ENCODE peak calls at places on chromosome 14, in nine cellular contexts. H, Q, T, N, X, G, K, V and B are unnamed samples.

GRCh38 chr14:102421366-102422057 is 58.8 kb downstream of the TECPR2 start:
- DNase-seq in H (no peak), Q (no peak), T (no peak), N (no peak), X (no peak), G (peak; percentile 41), K (no peak), V (no peak), B (no peak)

GRCh38 chr14:53432378-53432802 is 279.3 kb upstream of the DDHD1 start:
- DNase-seq in H (peak; percentile 57), Q (no peak), T (peak; percentile 49), N (no peak), X (no peak), G (no peak), K (no peak), V (peak; percentile 73), B (no peak)

GRCh38 chr14:50560929-50561280 is 960 bp downstream of the ATL1 start:
- DNase-seq in H (peak; percentile 65), Q (peak; percentile 91), T (peak; percentile 45), N (peak; percentile 85), X (peak; percentile 81), G (peak; percentile 94), K (no peak), V (peak; percentile 69), B (peak; percentile 74)

GRCh38 chr14:35215110-35215872 is 76.9 kb upstream of the PSMA6 start:
- DNase-seq in H (no peak), Q (no peak), T (no peak), N (no peak), X (no peak), G (no peak), K (peak; percentile 47), V (peak; percentile 83), B (no peak)

GRCh38 chr14:101457936-101458535 is 103.3 kb upstream of the DIO3 start:
- DNase-seq in H (no peak), Q (no peak), T (no peak), N (no peak), X (no peak), G (no peak), K (no peak), V (no peak), B (no peak)

GRCh38 chr14:76337619-76338545 is 38.1 kb upstream of the ESRRB start:
- DNase-seq in H (no peak), Q (no peak), T (no peak), N (no peak), X (no peak), G (no peak), K (no peak), V (no peak), B (no peak)

GRCh38 chr14:29741909-29742401 is 185.7 kb downstream of the PRKD1 start:
- DNase-seq in H (no peak), Q (no peak), T (no peak), N (no peak), X (no peak), G (no peak), K (no peak), V (peak; percentile 72), B (no peak)

GRCh38 chr14:104094709-104095425 is 9.4 kb downstream of the ASPG start:
- DNase-seq in H (peak; percentile 82), Q (no peak), T (peak; percentile 87), N (peak; percentile 39), X (peak; percentile 83), G (no peak), K (no peak), V (peak; percentile 25), B (peak; percentile 96)

GRCh38 chr14:71824816-71825215 is 107.4 kb upstream of the RGS6 start:
- DNase-seq in H (no peak), Q (no peak), T (no peak), N (no peak), X (no peak), G (no peak), K (no peak), V (no peak), B (no peak)

GRCh38 chr14:67514203-67514607 is 18.9 kb upstream of the PLEKHH1 start:
- DNase-seq in H (no peak), Q (no peak), T (no peak), N (peak; percentile 32), X (no peak), G (no peak), K (no peak), V (no peak), B (peak; percentile 62)

GRCh38 chr14:30426463-30426862 is 132.5 kb upstream of the G2E3 start:
- DNase-seq in H (no peak), Q (no peak), T (no peak), N (no peak), X (no peak), G (no peak), K (no peak), V (no peak), B (no peak)

GRCh38 chr14:69261761-69262331 is 1.9 kb downstream of the GALNT16 start:
- DNase-seq in H (peak; percentile 9), Q (peak; percentile 74), T (no peak), N (peak; percentile 27), X (no peak), G (no peak), K (no peak), V (no peak), B (no peak)

GRCh38 chr14:24416932-24417619 is 12.4 kb downstream of the CBLN3 start:
- DNase-seq in H (no peak), Q (no peak), T (no peak), N (no peak), X (no peak), G (no peak), K (no peak), V (no peak), B (no peak)

GRCh38 chr14:67653651-67654280 is 20.7 kb downstream of the VTI1B start:
- DNase-seq in H (no peak), Q (no peak), T (no peak), N (no peak), X (no peak), G (peak; percentile 69), K (no peak), V (peak; percentile 58), B (no peak)

GRCh38 chr14:54804720-54805060 is 97.9 kb downstream of the GCH1 start:
- DNase-seq in H (no peak), Q (no peak), T (no peak), N (no peak), X (no peak), G (no peak), K (no peak), V (no peak), B (no peak)

GRCh38 chr14:64800000-64800399 is 79.7 kb downstream of the SPTB start:
- DNase-seq in H (peak; percentile 26), Q (no peak), T (peak; percentile 55), N (no peak), X (no peak), G (no peak), K (peak; percentile 15), V (peak; percentile 20), B (no peak)

GRCh38 chr14:77212933-77213656 is 31.5 kb downstream of the TMEM63C start:
- DNase-seq in H (peak; percentile 49), Q (no peak), T (peak; percentile 81), N (no peak), X (no peak), G (no peak), K (no peak), V (no peak), B (peak; percentile 43)

GRCh38 chr14:92599786-92600185 is 86.2 kb downstream of the RIN3 start:
- DNase-seq in H (no peak), Q (no peak), T (no peak), N (no peak), X (no peak), G (no peak), K (no peak), V (no peak), B (no peak)

GRCh38 chr14:103828315-103828967 is 18.9 kb downstream of the PPP1R13B start:
- DNase-seq in H (no peak), Q (no peak), T (peak; percentile 6), N (peak; percentile 32), X (no peak), G (peak; percentile 72), K (no peak), V (no peak), B (peak; percentile 30)

GRCh38 chr14:25001096-25001982 is 48.6 kb downstream of the STXBP6 start:
- DNase-seq in H (no peak), Q (no peak), T (no peak), N (no peak), X (no peak), G (no peak), K (no peak), V (peak; percentile 20), B (no peak)

GRCh38 chr14:90558041-90558982 is 161.5 kb downstream of the CALM1 start:
- DNase-seq in H (no peak), Q (no peak), T (no peak), N (no peak), X (no peak), G (no peak), K (no peak), V (no peak), B (no peak)

GRCh38 chr14:100434911-100435455 is 111.8 kb downstream of the SLC25A47 start:
- DNase-seq in H (no peak), Q (no peak), T (no peak), N (no peak), X (no peak), G (peak; percentile 19), K (no peak), V (no peak), B (no peak)

GRCh38 chr14:22517117-22517720 is 71.8 kb downstream of the DAD1 start:
- DNase-seq in H (no peak), Q (no peak), T (no peak), N (no peak), X (no peak), G (no peak), K (no peak), V (no peak), B (no peak)